ENCODE peak calls at places on chromosomes 6 and 20, in eight cellular contexts. J is hepatocyte, M is NCI-H1436, Y is MCF 10A, N is head of caudate nucleus, T is T-helper 17 cell, G is ELR, K is amniotic stem cell. D is an unnamed sample.

GRCh38 chr20:53829706-53830521 is 236.3 kb upstream of the ZNF217 start:
- DNase-seq in J (peak), M (no peak), Y (peak), N (no peak), T (no peak), G (peak), K (no peak), D (peak)

GRCh38 chr6:158589371-158589770 is 29.5 kb downstream of the TMEM181 start:
- DNase-seq in J (no peak), M (no peak), Y (no peak), N (no peak), T (no peak), G (no peak), K (no peak), D (no peak)

GRCh38 chr6:132813173-132813856 is 1.1 kb upstream of the RPS12 start:
- DNase-seq in J (peak), M (peak), Y (peak), N (peak), T (no peak), G (peak), K (no peak), D (peak)

GRCh38 chr6:35065870-35066269 is 75.3 kb downstream of the TCP11 start:
- DNase-seq in J (no peak), M (no peak), Y (no peak), N (no peak), T (no peak), G (no peak), K (no peak), D (no peak)

GRCh38 chr6:56649053-56649769 is 6.5 kb upstream of the DST start:
- DNase-seq in J (peak), M (no peak), Y (no peak), N (no peak), T (no peak), G (peak), K (no peak), D (peak)

GRCh38 chr20:49539481-49540231 is 28.3 kb downstream of the PTGIS start:
- DNase-seq in J (no peak), M (no peak), Y (no peak), N (no peak), T (no peak), G (no peak), K (no peak), D (no peak)

GRCh38 chr20:10308652-10309051 is 90.0 kb downstream of the SNAP25 start:
- DNase-seq in J (no peak), M (no peak), Y (no peak), N (no peak), T (no peak), G (no peak), K (no peak), D (no peak)

GRCh38 chr6:90494067-90494773 is 92.7 kb downstream of the MAP3K7 start:
- DNase-seq in J (no peak), M (no peak), Y (no peak), N (no peak), T (no peak), G (no peak), K (no peak), D (no peak)

GRCh38 chr6:30007132-30007764 is 53.8 kb upstream of the POLR1H start:
- DNase-seq in J (no peak), M (no peak), Y (no peak), N (no peak), T (no peak), G (no peak), K (no peak), D (no peak)

GRCh38 chr20:54218470-54218869 is 10.6 kb downstream of the PFDN4 start:
- DNase-seq in J (no peak), M (no peak), Y (no peak), N (no peak), T (no peak), G (no peak), K (no peak), D (no peak)

GRCh38 chr6:149484733-149485700 is at the start of gene ZC3H12D:
- DNase-seq in J (peak), M (no peak), Y (peak), N (no peak), T (peak), G (peak), K (no peak), D (peak)

GRCh38 chr20:4027590-4028265 is 12.4 kb upstream of the RNF24 start:
- DNase-seq in J (no peak), M (no peak), Y (no peak), N (no peak), T (no peak), G (no peak), K (no peak), D (no peak)

GRCh38 chr6:130742282-130742681 is 84.9 kb upstream of the SMLR1 start:
- DNase-seq in J (no peak), M (no peak), Y (no peak), N (no peak), T (no peak), G (peak), K (no peak), D (no peak)

GRCh38 chr6:170584954-170585498 is 589 bp upstream of the PDCD2 start:
- DNase-seq in J (peak), M (no peak), Y (no peak), N (peak), T (no peak), G (no peak), K (no peak), D (peak)

GRCh38 chr6:10151144-10151915 is 263.5 kb downstream of the TFAP2A start:
- DNase-seq in J (no peak), M (peak), Y (peak), N (no peak), T (no peak), G (peak), K (peak), D (peak)

GRCh38 chr20:51532577-51533191 is 9.8 kb downstream of the NFATC2 start:
- DNase-seq in J (no peak), M (no peak), Y (no peak), N (peak), T (no peak), G (peak), K (no peak), D (peak)

GRCh38 chr6:14863896-14864850 is 381.7 kb upstream of the JARID2 start:
- DNase-seq in J (peak), M (no peak), Y (no peak), N (peak), T (no peak), G (no peak), K (no peak), D (no peak)

GRCh38 chr6:5930143-5930770 is 76.5 kb downstream of the NRN1 start:
- DNase-seq in J (no peak), M (no peak), Y (no peak), N (no peak), T (no peak), G (no peak), K (no peak), D (no peak)

GRCh38 chr6:41602864-41603608 is 35.2 kb upstream of the MDFI start:
- DNase-seq in J (peak), M (peak), Y (peak), N (peak), T (peak), G (peak), K (peak), D (peak)

GRCh38 chr6:163705923-163706322 is 291.4 kb downstream of the QKI start:
- DNase-seq in J (no peak), M (no peak), Y (no peak), N (no peak), T (no peak), G (no peak), K (no peak), D (no peak)

GRCh38 chr6:33392168-33392947 is 735 bp downstream of the KIFC1 start:
- DNase-seq in J (no peak), M (no peak), Y (no peak), N (no peak), T (no peak), G (peak), K (no peak), D (peak)

GRCh38 chr20:62955519-62956386 is 3.2 kb downstream of the SLC17A9 start:
- DNase-seq in J (peak), M (no peak), Y (peak), N (no peak), T (no peak), G (no peak), K (no peak), D (no peak)

GRCh38 chr6:135875446-135875845 is 23.9 kb downstream of the PDE7B start:
- DNase-seq in J (no peak), M (no peak), Y (no peak), N (no peak), T (no peak), G (no peak), K (no peak), D (no peak)

GRCh38 chr20:56393133-56393472 is 658 bp downstream of the CSTF1 start:
- DNase-seq in J (no peak), M (no peak), Y (no peak), N (no peak), T (no peak), G (peak), K (no peak), D (peak)

GRCh38 chr6:43283514-43283901 is 14.6 kb upstream of the SLC22A7 start:
- DNase-seq in J (no peak), M (no peak), Y (no peak), N (no peak), T (no peak), G (no peak), K (no peak), D (no peak)

GRCh38 chr6:136703331-136703846 is 88.9 kb downstream of the MAP3K5 start:
- DNase-seq in J (no peak), M (no peak), Y (no peak), N (no peak), T (no peak), G (peak), K (no peak), D (no peak)

GRCh38 chr20:14687317-14687716 is 349.9 kb upstream of the FLRT3 start:
- DNase-seq in J (no peak), M (no peak), Y (peak), N (no peak), T (no peak), G (peak), K (no peak), D (peak)

GRCh38 chr20:1567392-1568165 is 10.1 kb upstream of the SIRPD start:
- DNase-seq in J (peak), M (no peak), Y (peak), N (no peak), T (no peak), G (peak), K (no peak), D (peak)

GRCh38 chr6:162854228-162854627 is 126.5 kb downstream of the PACRG start:
- DNase-seq in J (no peak), M (no peak), Y (no peak), N (no peak), T (no peak), G (no peak), K (no peak), D (no peak)

D was measured in PC-3.